ENCODE peak calls at places on chromosome 21, in four cellular contexts. One of them, this sample, is unnamed.

GRCh38 chr21:42182713-42183371 is 36.1 kb upstream of the ABCG1 start:
- DNase-seq in HEK293T: no peak
- DNase-seq in lung microvascular endothelial cell: no peak
- DNase-seq in KBM-7: no peak
- DNase-seq in this sample: no peak

GRCh38 chr21:45938811-45939520 is 42.6 kb upstream of the COL6A1 start:
- DNase-seq in lung microvascular endothelial cell: no peak
- DNase-seq in HEK293T: no peak
- DNase-seq in KBM-7: no peak
- DNase-seq in this sample: no peak

GRCh38 chr21:33684923-33685560 is 42.7 kb downstream of the ITSN1 start:
- DNase-seq in lung microvascular endothelial cell: no peak
- DNase-seq in HEK293T: no peak
- DNase-seq in KBM-7: no peak
- DNase-seq in this sample: no peak

GRCh38 chr21:32456497-32456918 is 44.0 kb downstream of the EVA1C start:
- DNase-seq in HEK293T: no peak
- DNase-seq in lung microvascular endothelial cell: no peak
- DNase-seq in KBM-7: no peak
- DNase-seq in this sample: no peak

GRCh38 chr21:46000731-46001641 is 19.4 kb downstream of the COL6A1 start:
- DNase-seq in KBM-7: no peak
- DNase-seq in lung microvascular endothelial cell: no peak
- DNase-seq in HEK293T: no peak
- DNase-seq in this sample: no peak

GRCh38 chr21:41783476-41784150 is 16.8 kb upstream of the RIPK4 start:
- DNase-seq in HEK293T: no peak
- DNase-seq in lung microvascular endothelial cell: no peak
- DNase-seq in KBM-7: peak; percentile 65
- DNase-seq in this sample: no peak

GRCh38 chr21:33189237-33189636 is 40.5 kb upstream of the IFNAR2 start:
- DNase-seq in lung microvascular endothelial cell: no peak
- DNase-seq in HEK293T: no peak
- DNase-seq in KBM-7: no peak
- DNase-seq in this sample: no peak

GRCh38 chr21:43925096-43925481 is 60.1 kb downstream of the AGPAT3 start:
- DNase-seq in lung microvascular endothelial cell: no peak
- DNase-seq in KBM-7: no peak
- DNase-seq in HEK293T: no peak
- DNase-seq in this sample: no peak

GRCh38 chr21:40623550-40623949 is 223.4 kb downstream of the DSCAM start:
- DNase-seq in HEK293T: no peak
- DNase-seq in lung microvascular endothelial cell: no peak
- DNase-seq in KBM-7: no peak
- DNase-seq in this sample: no peak

GRCh38 chr21:35578350-35578782 is 482.0 kb downstream of the SETD4 start:
- DNase-seq in lung microvascular endothelial cell: no peak
- DNase-seq in HEK293T: no peak
- DNase-seq in KBM-7: no peak
- DNase-seq in this sample: no peak

GRCh38 chr21:43372663-43373386 is 54.1 kb downstream of the SIK1 start:
- DNase-seq in HEK293T: no peak
- DNase-seq in KBM-7: no peak
- DNase-seq in lung microvascular endothelial cell: no peak
- DNase-seq in this sample: no peak

GRCh38 chr21:38699048-38699447 is 106.7 kb upstream of the ETS2 start:
- DNase-seq in lung microvascular endothelial cell: peak; percentile 33
- DNase-seq in KBM-7: no peak
- DNase-seq in HEK293T: peak; percentile 33
- DNase-seq in this sample: peak; percentile 12

GRCh38 chr21:45452696-45453307 is 47.8 kb downstream of the COL18A1 start:
- DNase-seq in KBM-7: no peak
- DNase-seq in HEK293T: no peak
- DNase-seq in lung microvascular endothelial cell: no peak
- DNase-seq in this sample: no peak

GRCh38 chr21:43354016-43354420 is 72.9 kb downstream of the SIK1 start:
- DNase-seq in KBM-7: no peak
- DNase-seq in HEK293T: no peak
- DNase-seq in lung microvascular endothelial cell: no peak
- DNase-seq in this sample: no peak

GRCh38 chr21:35911412-35912191 is 148.7 kb downstream of the SETD4 start:
- DNase-seq in lung microvascular endothelial cell: no peak
- DNase-seq in KBM-7: no peak
- DNase-seq in HEK293T: no peak
- DNase-seq in this sample: no peak

GRCh38 chr21:42570841-42571387 is 57.3 kb downstream of the SLC37A1 start:
- DNase-seq in lung microvascular endothelial cell: no peak
- DNase-seq in KBM-7: no peak
- DNase-seq in HEK293T: no peak
- DNase-seq in this sample: no peak

GRCh38 chr21:41283211-41283818 is 33.3 kb upstream of the FAM3B start:
- DNase-seq in HEK293T: peak; percentile 74
- DNase-seq in lung microvascular endothelial cell: peak; percentile 84
- DNase-seq in KBM-7: peak; percentile 65
- DNase-seq in this sample: peak; percentile 80

GRCh38 chr21:38289697-38290096 is 32.9 kb downstream of the KCNJ15 start:
- DNase-seq in HEK293T: no peak
- DNase-seq in KBM-7: peak; percentile 75
- DNase-seq in lung microvascular endothelial cell: peak; percentile 21
- DNase-seq in this sample: peak; percentile 90

GRCh38 chr21:34707876-34708325 is 39.1 kb downstream of the CLIC6 start:
- DNase-seq in lung microvascular endothelial cell: no peak
- DNase-seq in HEK293T: no peak
- DNase-seq in KBM-7: peak; percentile 46
- DNase-seq in this sample: peak; percentile 17

GRCh38 chr21:44872568-44873355 is 728 bp downstream of the PTTG1IP start:
- DNase-seq in HEK293T: peak; percentile 48
- DNase-seq in lung microvascular endothelial cell: peak; percentile 67
- DNase-seq in KBM-7: peak; percentile 71
- DNase-seq in this sample: peak; percentile 60

GRCh38 chr21:41887682-41888081 is 8.5 kb upstream of the PRDM15 start:
- DNase-seq in HEK293T: no peak
- DNase-seq in KBM-7: no peak
- DNase-seq in lung microvascular endothelial cell: no peak
- DNase-seq in this sample: no peak

GRCh38 chr21:44551290-44552015 is at the start of gene KRTAP10-2:
- DNase-seq in KBM-7: no peak
- DNase-seq in HEK293T: no peak
- DNase-seq in lung microvascular endothelial cell: no peak
- DNase-seq in this sample: no peak

GRCh38 chr21:34795152-34796141 is 126.7 kb downstream of the CLIC6 start:
- DNase-seq in lung microvascular endothelial cell: peak; percentile 90
- DNase-seq in HEK293T: no peak
- DNase-seq in KBM-7: no peak
- DNase-seq in this sample: no peak

GRCh38 chr21:43373387-43374227 is 53.3 kb downstream of the SIK1 start:
- DNase-seq in KBM-7: no peak
- DNase-seq in HEK293T: no peak
- DNase-seq in lung microvascular endothelial cell: no peak
- DNase-seq in this sample: no peak

GRCh38 chr21:29078884-29079765 is 5.7 kb upstream of the CCT8 start:
- DNase-seq in KBM-7: peak; percentile 90
- DNase-seq in HEK293T: no peak
- DNase-seq in lung microvascular endothelial cell: peak; percentile 37
- DNase-seq in this sample: peak; percentile 76

GRCh38 chr21:41651396-41651795 is 115.5 kb downstream of the RIPK4 start:
- DNase-seq in lung microvascular endothelial cell: peak; percentile 21
- DNase-seq in KBM-7: no peak
- DNase-seq in HEK293T: no peak
- DNase-seq in this sample: no peak

GRCh38 chr21:31184462-31184861 is 146.2 kb upstream of the KRTAP19-8 start:
- DNase-seq in KBM-7: no peak
- DNase-seq in lung microvascular endothelial cell: no peak
- DNase-seq in HEK293T: no peak
- DNase-seq in this sample: peak; percentile 28

GRCh38 chr21:43318841-43319781 is 107.8 kb downstream of the SIK1 start:
- DNase-seq in HEK293T: no peak
- DNase-seq in lung microvascular endothelial cell: no peak
- DNase-seq in KBM-7: no peak
- DNase-seq in this sample: peak; percentile 80

GRCh38 chr21:44913425-44914175 is 7.1 kb downstream of the ITGB2 start:
- DNase-seq in KBM-7: no peak
- DNase-seq in HEK293T: no peak
- DNase-seq in lung microvascular endothelial cell: no peak
- DNase-seq in this sample: no peak

GRCh38 chr21:39650801-39651200 is 38.1 kb downstream of the B3GALT5 start:
- DNase-seq in lung microvascular endothelial cell: no peak
- DNase-seq in HEK293T: no peak
- DNase-seq in KBM-7: no peak
- DNase-seq in this sample: no peak

GRCh38 chr21:44709426-44710293 is 1.7 kb downstream of the TSPEAR start:
- DNase-seq in lung microvascular endothelial cell: no peak
- DNase-seq in KBM-7: no peak
- DNase-seq in HEK293T: no peak
- DNase-seq in this sample: no peak

GRCh38 chr21:35234725-35235124 is 185.6 kb upstream of the RUNX1 start:
- DNase-seq in KBM-7: peak; percentile 53
- DNase-seq in lung microvascular endothelial cell: no peak
- DNase-seq in HEK293T: no peak
- DNase-seq in this sample: peak; percentile 14

GRCh38 chr21:39346671-39347327 is 2.1 kb downstream of the HMGN1 start:
- DNase-seq in HEK293T: no peak
- DNase-seq in lung microvascular endothelial cell: no peak
- DNase-seq in KBM-7: no peak
- DNase-seq in this sample: no peak